ENCODE peak calls at places on chromosomes 3 and 15, in nine cellular contexts. U, O, P, W, S, E, T, R and D are unnamed samples.

GRCh38 chr15:48332642-48333034 is 1.4 kb downstream of the DUT start:
- DNase-seq in U (peak; percentile 39), O (no peak), P (no peak), W (no peak), S (no peak), E (no peak), T (no peak), R (no peak), D (no peak)

GRCh38 chr3:49296781-49297420 is 19.9 kb upstream of the C3orf62 start:
- DNase-seq in U (no peak), O (peak; percentile 82), P (no peak), W (no peak), S (no peak), E (no peak), T (no peak), R (no peak), D (no peak)

GRCh38 chr3:183518446-183519185 is 36.9 kb downstream of the KLHL6 start:
- DNase-seq in U (no peak), O (no peak), P (no peak), W (no peak), S (no peak), E (peak; percentile 42), T (no peak), R (no peak), D (no peak)

GRCh38 chr3:13544293-13544831 is 4.6 kb upstream of the FBLN2 start:
- DNase-seq in U (no peak), O (peak; percentile 67), P (peak; percentile 73), W (no peak), S (peak; percentile 51), E (no peak), T (peak; percentile 22), R (no peak), D (no peak)

GRCh38 chr15:97947465-97948262 is 12.8 kb upstream of the ARRDC4 start:
- DNase-seq in U (no peak), O (peak; percentile 42), P (no peak), W (no peak), S (no peak), E (no peak), T (no peak), R (no peak), D (no peak)

GRCh38 chr15:85582719-85583089 is 202.3 kb downstream of the AKAP13 start:
- DNase-seq in U (peak; percentile 81), O (no peak), P (peak; percentile 57), W (no peak), S (no peak), E (no peak), T (peak; percentile 48), R (peak; percentile 95), D (peak; percentile 70)

GRCh38 chr3:105905328-105905727 is 36.5 kb upstream of the CBLB start:
- DNase-seq in U (no peak), O (no peak), P (no peak), W (no peak), S (no peak), E (no peak), T (no peak), R (peak; percentile 41), D (no peak)

GRCh38 chr3:161975201-161975600 is 478.6 kb downstream of the OTOL1 start:
- DNase-seq in U (no peak), O (no peak), P (no peak), W (no peak), S (no peak), E (no peak), T (no peak), R (no peak), D (no peak)

GRCh38 chr15:61119556-61119955 is 109.5 kb downstream of the RORA start:
- DNase-seq in U (no peak), O (no peak), P (peak; percentile 8), W (no peak), S (no peak), E (no peak), T (no peak), R (no peak), D (peak; percentile 66)

GRCh38 chr3:99952306-99952705 is 134.6 kb downstream of the CMSS1 start:
- DNase-seq in U (no peak), O (peak; percentile 51), P (peak; percentile 37), W (no peak), S (peak; percentile 28), E (no peak), T (no peak), R (no peak), D (peak; percentile 87)